ENCODE peak calls at places on chromosomes 6 and 20, in four cellular contexts. K is HepG2, X is ovary, G is transverse colon. C is an unnamed sample.

GRCh38 chr6:143107440-143107839 is 46.8 kb downstream of the AIG1 start:
- DNase-seq in G (no peak), X (no peak), K (peak; percentile 83), C (no peak)

GRCh38 chr6:106631356-106631755 is 2.0 kb downstream of the QRSL1 start:
- DNase-seq in K (no peak), G (no peak), X (no peak), C (no peak)

GRCh38 chr6:68502946-68503345 is 132.1 kb upstream of the ADGRB3 start:
- DNase-seq in G (no peak), K (no peak), X (no peak), C (no peak)

GRCh38 chr20:25237610-25238318 is 10.1 kb upstream of the PYGB start:
- DNase-seq in G (peak; percentile 51), X (no peak), K (peak; percentile 90), C (peak; percentile 65)

GRCh38 chr6:24401458-24401857 is 1.3 kb upstream of the MRS2 start:
- DNase-seq in K (peak; percentile 49), X (no peak), G (no peak), C (no peak)

GRCh38 chr6:109092074-109092473 is 2.6 kb downstream of the SESN1 start:
- DNase-seq in K (no peak), G (no peak), X (no peak), C (no peak)

GRCh38 chr6:18384621-18385020 is 2.5 kb upstream of the RNF144B start:
- DNase-seq in X (no peak), G (no peak), K (no peak), C (no peak)

GRCh38 chr20:11117808-11118528 is 444.2 kb upstream of the JAG1 start:
- DNase-seq in K (no peak), X (no peak), G (no peak), C (no peak)

GRCh38 chr6:80196914-80197313 is 90.4 kb downstream of the BCKDHB start:
- DNase-seq in X (no peak), K (no peak), G (no peak), C (no peak)

GRCh38 chr6:139523986-139524385 is 149.5 kb upstream of the CITED2 start:
- DNase-seq in K (no peak), X (no peak), G (no peak), C (no peak)

GRCh38 chr20:38190166-38190565 is 25.1 kb upstream of the TGM2 start:
- DNase-seq in K (no peak), G (no peak), X (no peak), C (no peak)

GRCh38 chr6:62283828-62284411 is 2.1 kb downstream of the KHDRBS2 start:
- DNase-seq in K (peak; percentile 50), X (no peak), G (no peak), C (peak; percentile 55)

GRCh38 chr6:97497713-97498331 is 214.8 kb upstream of the MMS22L start:
- DNase-seq in X (peak; percentile 16), K (peak; percentile 59), G (peak; percentile 54), C (peak; percentile 55)

GRCh38 chr6:170068496-170068895 is 222.4 kb downstream of the DLL1 start:
- DNase-seq in X (no peak), K (no peak), G (peak; percentile 3), C (no peak)

GRCh38 chr6:1630212-1630770 is 20.6 kb downstream of the FOXC1 start:
- DNase-seq in G (no peak), X (no peak), K (no peak), C (no peak)

GRCh38 chr6:36095497-36096391 is 34.6 kb upstream of the MAPK13 start:
- DNase-seq in X (no peak), K (peak; percentile 98), G (peak; percentile 74), C (no peak)

GRCh38 chr6:113774122-113774835 is 82.9 kb upstream of the MARCKS start:
- DNase-seq in X (no peak), K (no peak), G (no peak), C (no peak)

GRCh38 chr20:63974402-63975200 is 4.8 kb downstream of the SAMD10 start:
- DNase-seq in X (peak; percentile 48), G (no peak), K (no peak), C (no peak)

GRCh38 chr20:20946122-20946759 is 159.9 kb downstream of the LINC00237 start:
- DNase-seq in K (no peak), X (no peak), G (no peak), C (no peak)

GRCh38 chr6:71277926-71278594 is 10.6 kb upstream of the OGFRL1 start:
- DNase-seq in X (no peak), G (no peak), K (no peak), C (no peak)

DNA sequence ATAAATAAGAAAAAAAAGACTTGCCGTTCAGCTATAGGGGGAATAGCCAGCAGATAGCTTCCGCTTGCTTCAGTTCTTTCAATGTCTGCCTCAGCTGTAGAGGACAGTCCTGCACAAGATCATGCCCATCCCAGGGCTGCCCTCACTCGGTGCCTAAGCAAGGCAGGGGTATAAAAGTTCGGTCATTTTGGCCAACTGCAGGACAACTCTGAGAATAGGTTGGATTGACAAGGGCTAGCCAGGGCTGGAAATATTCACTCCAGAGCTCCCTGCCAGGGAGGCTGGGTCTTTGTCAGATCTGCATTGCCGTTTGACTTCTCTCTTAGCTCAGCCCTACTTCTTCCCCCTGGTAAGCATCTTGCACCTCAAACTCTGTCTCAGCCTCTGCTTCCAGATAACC is 8.4 kb downstream of the PROCR start:
- DNase-seq in X (no peak), K (no peak), G (no peak), C (no peak)
- TF ChIP-seq POLR2A in X (no peak), K (no peak), G (no peak), C (no peak)

GRCh38 chr20:50331469-50332251 is 141.0 kb downstream of the CEBPB start:
- DNase-seq in K (peak; percentile 83), G (no peak), X (no peak), C (no peak)
- H3K4me3 ChIP-seq in K (peak overlapping the region; percentile 8), G (no peak overlapping the region), X (no peak overlapping the region), C (no peak overlapping the region)

GRCh38 chr6:150072201-150072600 is 3.3 kb upstream of the ULBP3 start:
- DNase-seq in G (peak; percentile 94), K (peak; percentile 43), X (no peak), C (no peak)
- TF ChIP-seq EP300 in G (no peak), K (no peak), X (no peak), C (no peak)

GRCh38 chr6:78868124-78868523 is 773 bp downstream of the IRAK1BP1 start:
- DNase-seq in K (no peak), X (no peak), G (no peak), C (no peak)

GRCh38 chr6:78863576-78863975 is 3.8 kb upstream of the IRAK1BP1 start:
- DNase-seq in G (no peak), X (no peak), K (no peak), C (no peak)

GRCh38 chr6:78864957-78865356 is 2.4 kb upstream of the IRAK1BP1 start:
- DNase-seq in G (no peak), K (no peak), X (no peak), C (no peak)

GRCh38 chr6:78867020-78867369 is 356 bp upstream of the IRAK1BP1 start:
- DNase-seq in G (no peak), X (no peak), K (no peak), C (no peak)

GRCh38 chr6:78867370-78868040 is at the start of gene IRAK1BP1:
- DNase-seq in G (peak; percentile 86), K (peak; percentile 75), X (peak; percentile 82), C (peak; percentile 59)
- TF ChIP-seq POLR2A in G (no peak), K (peak; percentile 50), X (no peak), C (no peak)

DNA sequence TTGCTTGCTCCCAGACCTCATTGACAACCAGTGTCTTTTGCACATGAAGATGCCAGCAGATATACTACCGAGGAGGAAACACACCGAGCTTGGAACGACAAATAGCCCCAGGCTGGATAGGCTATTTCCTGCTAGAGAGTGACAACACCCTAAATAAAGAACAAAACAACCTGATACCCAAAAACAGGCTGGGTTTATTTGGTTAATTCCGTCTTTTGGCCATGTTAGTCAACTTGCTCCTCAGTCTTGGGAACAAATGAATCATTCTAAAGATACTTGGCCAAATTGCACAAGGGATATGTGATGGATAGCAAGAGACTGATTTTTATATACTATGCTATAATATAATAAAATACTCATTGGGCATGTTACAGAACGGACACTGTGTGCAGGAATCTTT is 11.5 kb upstream of the MUC22 start:
- DNase-seq in X (no peak), G (no peak), K (no peak), C (no peak)
- H3K4me3 ChIP-seq in X (no peak overlapping the region), G (no peak overlapping the region), K (no peak overlapping the region), C (no peak overlapping the region)

GRCh38 chr6:329888-330691 is 37.8 kb downstream of the DUSP22 start:
- DNase-seq in X (no peak), G (no peak), K (no peak), C (no peak)

GRCh38 chr6:326896-327537 is 34.7 kb downstream of the DUSP22 start:
- DNase-seq in G (no peak), X (no peak), K (no peak), C (no peak)

GRCh38 chr6:328184-328670 is 35.9 kb downstream of the DUSP22 start:
- DNase-seq in K (no peak), X (no peak), G (peak; percentile 79), C (no peak)

GRCh38 chr6:327538-328183 is 35.4 kb downstream of the DUSP22 start:
- DNase-seq in K (no peak), G (no peak), X (no peak), C (no peak)

DNA sequence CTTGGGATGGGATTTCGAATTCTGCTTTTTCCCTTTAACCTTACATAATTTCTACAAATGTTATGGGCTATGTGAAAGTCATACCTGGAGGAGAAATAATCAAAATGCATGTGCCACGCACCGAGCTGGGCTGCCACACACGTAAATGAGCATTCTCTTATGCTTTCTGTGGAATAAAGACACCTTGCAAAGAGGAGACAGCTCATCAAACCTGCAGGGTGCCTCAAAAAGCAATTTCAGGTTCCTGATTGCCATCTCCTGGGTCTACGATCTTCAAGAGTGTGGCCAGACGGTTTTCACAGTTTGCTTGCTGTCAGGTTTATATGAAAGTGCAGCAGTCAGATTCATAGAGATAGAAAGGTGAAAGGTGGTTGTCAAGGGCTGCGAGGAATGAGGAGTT is 36.6 kb downstream of the DUSP22 start:
- DNase-seq in G (no peak), X (no peak), K (no peak), C (no peak)
- TF ChIP-seq EP300 in G (no peak), X (no peak), K (no peak), C (no peak)

GRCh38 chr20:53990768-53991472 is 79.5 kb downstream of the BCAS1 start:
- DNase-seq in K (no peak), G (no peak), X (no peak), C (no peak)

GRCh38 chr20:53986037-53986436 is 84.4 kb downstream of the BCAS1 start:
- DNase-seq in K (no peak), G (no peak), X (no peak), C (no peak)

GRCh38 chr20:53989401-53989800 is 81.0 kb downstream of the BCAS1 start:
- DNase-seq in X (no peak), K (no peak), G (no peak), C (no peak)

GRCh38 chr20:53993310-53993709 is 77.1 kb downstream of the BCAS1 start:
- DNase-seq in X (no peak), K (no peak), G (no peak), C (no peak)

GRCh38 chr20:53989977-53990376 is 80.4 kb downstream of the BCAS1 start:
- DNase-seq in G (no peak), K (no peak), X (no peak), C (no peak)
- TF ChIP-seq POLR2A in G (no peak), K (no peak), X (no peak), C (no peak)

DNA sequence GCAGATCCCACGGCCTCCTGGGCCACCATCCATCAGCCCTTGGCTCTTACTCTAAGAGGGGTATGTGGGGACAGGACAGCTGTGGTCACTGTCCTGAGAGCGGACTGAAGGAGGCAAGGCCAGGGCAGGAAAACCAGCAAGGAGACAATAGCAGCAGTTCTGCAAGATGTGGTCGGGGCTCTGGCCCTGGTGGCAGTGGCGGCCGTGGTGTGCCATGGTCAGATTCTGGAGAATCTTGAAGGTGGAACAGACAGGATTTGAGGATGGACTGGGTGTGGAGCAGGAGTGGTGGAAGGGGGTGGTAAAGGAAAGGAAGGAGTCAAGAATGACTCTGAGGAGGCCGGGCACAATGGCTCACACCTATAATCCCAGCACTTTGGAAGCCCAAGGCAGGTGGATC is 5.9 kb upstream of the MAP1LC3A start:
- DNase-seq in G (no peak), K (no peak), X (no peak), C (no peak)
- H3K4me3 ChIP-seq in G (no peak overlapping the region), K (no peak overlapping the region), X (no peak overlapping the region), C (no peak overlapping the region)

C was measured in tibial nerve.